ENCODE peak calls at places on chromosomes 4 and X, in seven cellular contexts. V is mesendoderm, Z is thyroid gland, W is kidney, X is Peyer's patch, C is IMR-90, A is sigmoid colon. E is an unnamed sample.

GRCh38 chr4:56465599-56466295 is 1.7 kb upstream of the SRP72 start:
- DNase-seq in W (no peak), C (peak; percentile 48), Z (no peak), X (no peak), V (peak; percentile 47), A (no peak), E (no peak)

GRCh38 chr4:81807386-81807785 is 335.7 kb upstream of the RASGEF1B start:
- DNase-seq in V (no peak), A (no peak), C (no peak), Z (no peak), X (no peak), W (no peak), E (no peak)

GRCh38 chrX:38806875-38807601 is 5.8 kb downstream of the MID1IP1 start:
- DNase-seq in C (no peak), V (peak; percentile 36), W (no peak), X (no peak), Z (no peak), A (no peak), E (no peak)

GRCh38 chr4:107757860-107758476 is 37.9 kb upstream of the PAPSS1 start:
- DNase-seq in Z (no peak), X (no peak), A (no peak), C (peak; percentile 44), W (no peak), V (no peak), E (peak; percentile 56)

GRCh38 chr4:130110189-130110588 is 1014.2 kb downstream of the C4orf33 start:
- DNase-seq in V (no peak), A (no peak), Z (no peak), C (no peak), X (no peak), W (no peak), E (no peak)

GRCh38 chr4:67204441-67204840 is 340.9 kb downstream of the CENPC start:
- DNase-seq in Z (no peak), V (no peak), X (no peak), A (no peak), C (no peak), W (no peak), E (no peak)

GRCh38 chr4:21605006-21605405 is 343.6 kb downstream of the KCNIP4 start:
- DNase-seq in C (no peak), X (no peak), W (no peak), A (no peak), Z (no peak), V (no peak), E (no peak)

GRCh38 chrX:70437921-70438665 is 6.5 kb upstream of the DLG3 start:
- DNase-seq in Z (no peak), A (no peak), C (peak; percentile 14), V (no peak), W (no peak), X (no peak), E (no peak)

GRCh38 chr4:121316091-121316490 is 64.7 kb downstream of the QRFPR start:
- DNase-seq in C (no peak), W (no peak), A (no peak), Z (no peak), X (no peak), V (no peak), E (no peak)

GRCh38 chr4:132218406-132218805 is 930.7 kb upstream of the PCDH10 start:
- DNase-seq in V (no peak), Z (no peak), C (peak; percentile 13), X (no peak), A (no peak), W (no peak), E (no peak)

GRCh38 chr4:145755802-145756201 is 75.9 kb downstream of the C4orf51 start:
- DNase-seq in A (no peak), Z (no peak), C (peak; percentile 21), X (no peak), V (no peak), W (no peak), E (peak; percentile 8)

GRCh38 chr4:24240655-24241054 is 343.7 kb downstream of the DHX15 start:
- DNase-seq in Z (no peak), A (no peak), V (peak; percentile 67), X (no peak), C (no peak), W (no peak), E (peak; percentile 13)

GRCh38 chr4:150583287-150584197 is 1.6 kb downstream of the MAB21L2 start:
- DNase-seq in Z (peak; percentile 71), C (peak; percentile 47), A (peak; percentile 85), V (peak; percentile 80), X (no peak), W (peak; percentile 68), E (peak; percentile 37)

GRCh38 chr4:26238782-26239647 is 81.8 kb upstream of the RBPJ start:
- DNase-seq in A (no peak), W (no peak), C (peak; percentile 75), V (peak; percentile 16), X (no peak), Z (peak; percentile 8), E (no peak)

GRCh38 chrX:47093248-47093647 is 15.0 kb downstream of the RGN start:
- DNase-seq in C (peak; percentile 55), W (no peak), V (no peak), X (no peak), Z (no peak), A (no peak), E (peak; percentile 53)

GRCh38 chrX:135740683-135741149 is 27.3 kb downstream of the CT45A3 start:
- DNase-seq in X (no peak), C (no peak), V (no peak), Z (no peak), A (no peak), W (no peak), E (no peak)

GRCh38 chrX:110414679-110415439 is 56.2 kb downstream of the RTL9 start:
- DNase-seq in X (no peak), V (no peak), Z (no peak), A (no peak), C (peak; percentile 77), W (no peak), E (no peak)

GRCh38 chr4:139704915-139705485 is 39.4 kb downstream of the MGST2 start:
- DNase-seq in A (no peak), X (no peak), W (no peak), V (peak; percentile 46), Z (no peak), C (peak; percentile 42), E (no peak)

GRCh38 chr4:153234923-153235322 is 30.7 kb downstream of the TRIM2 start:
- DNase-seq in W (no peak), X (no peak), A (no peak), V (peak; percentile 48), Z (no peak), C (peak; percentile 57), E (no peak)

GRCh38 chrX:136872091-136872700 is 8.3 kb downstream of the RBMX start:
- DNase-seq in W (no peak), X (no peak), Z (no peak), A (no peak), C (no peak), V (no peak), E (no peak)

GRCh38 chr4:154014401-154015105 is 225.7 kb upstream of the SFRP2 start:
- DNase-seq in Z (no peak), V (no peak), C (no peak), A (no peak), W (no peak), X (no peak), E (no peak)

GRCh38 chrX:71558920-71559319 is 19.3 kb upstream of the GCNA start:
- DNase-seq in V (no peak), C (no peak), Z (no peak), X (no peak), W (no peak), A (no peak), E (no peak)

GRCh38 chrX:71550578-71550977 is 17.7 kb downstream of the OGT start:
- DNase-seq in X (no peak), C (no peak), A (no peak), W (no peak), V (no peak), Z (no peak), E (peak; percentile 12)

GRCh38 chrX:71556026-71556425 is 22.2 kb upstream of the GCNA start:
- DNase-seq in X (no peak), V (no peak), W (no peak), Z (no peak), C (no peak), A (no peak), E (no peak)
- H3K36me3 ChIP-seq in X (no peaks in the 10 kb centered on the region), V (no peaks in the 10 kb centered on the region), W (peaks cover 2% of the 10 kb centered on the region), Z (peaks cover 21% of the 10 kb centered on the region), C (peaks cover 24% of the 10 kb centered on the region), A (peaks cover 4% of the 10 kb centered on the region), E (peaks cover 26% of the 10 kb centered on the region)

DNA sequence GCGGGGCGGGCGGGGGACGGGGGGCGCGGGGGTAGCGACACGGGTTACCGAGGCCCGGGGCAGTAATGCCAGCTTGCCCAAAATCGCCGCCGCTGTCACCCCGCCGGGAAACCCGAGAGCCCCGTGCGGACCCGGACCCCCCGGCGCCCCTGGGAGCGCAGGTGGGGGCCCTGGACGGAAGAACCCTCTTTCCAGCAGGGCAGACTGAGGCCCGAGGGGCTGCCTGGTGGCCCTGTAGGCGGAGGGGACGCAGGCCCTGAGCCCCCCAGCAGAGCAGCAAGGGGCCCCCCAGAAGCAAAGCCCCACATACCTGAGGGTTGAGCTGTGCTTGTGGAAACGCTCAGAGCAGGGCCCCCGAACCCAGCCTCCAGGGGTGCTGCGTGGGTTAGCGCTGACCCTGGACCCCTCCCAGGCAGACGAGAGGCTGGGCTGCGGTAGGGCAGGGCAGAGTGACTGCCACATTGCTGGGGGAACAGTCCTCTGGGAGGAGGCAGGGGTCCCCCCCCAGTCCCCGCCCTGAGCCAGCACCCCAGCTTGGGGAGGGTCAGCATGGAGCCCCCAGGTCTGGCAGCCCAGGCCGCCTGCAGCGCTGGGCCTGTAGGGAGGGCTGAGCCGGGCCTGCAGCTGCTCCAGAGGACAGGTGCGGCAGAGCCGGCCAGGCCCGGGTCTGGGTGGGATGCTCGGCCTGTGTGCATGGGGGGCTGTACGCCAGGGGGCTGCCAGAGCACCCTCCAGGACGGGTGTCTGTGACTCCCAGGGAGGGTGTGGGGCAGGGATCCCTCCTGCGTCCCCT is 646 bp downstream of the DOK7 start:
- DNase-seq in X (no peak), A (no peak), W (peak; percentile 68), C (no peak), Z (no peak), V (no peak), E (no peak)
- H3K27ac ChIP-seq in X (peak overlapping the region; percentile 51), A (no peak overlapping the region), W (no peak overlapping the region), C (no peak overlapping the region), Z (no peak overlapping the region), V (no peak overlapping the region), E (no peak overlapping the region)

DNA sequence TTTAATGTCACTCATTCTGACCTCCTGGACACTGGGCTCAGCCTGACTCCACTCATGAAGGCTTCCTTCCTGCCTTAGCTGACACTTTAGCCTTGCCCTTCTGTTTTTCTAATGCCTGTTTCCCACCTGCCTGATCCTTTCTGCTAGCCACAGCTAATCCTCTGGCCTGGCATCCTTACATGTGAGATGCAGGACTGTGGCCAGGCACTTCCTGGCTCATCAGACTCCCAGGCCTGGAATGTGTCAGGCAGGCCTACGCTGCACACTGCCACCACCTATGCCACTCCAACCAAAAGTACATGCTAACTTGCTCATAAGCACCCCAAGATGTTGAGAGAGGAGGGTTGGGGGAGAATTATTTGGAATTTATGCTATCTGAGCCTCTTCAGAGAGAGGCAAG is 138.8 kb upstream of the NALF2 start:
- DNase-seq in C (no peak), X (no peak), W (no peak), Z (no peak), V (no peak), A (no peak), E (no peak)
- H3K4me1 ChIP-seq in C (no peaks in the 10 kb centered on the region), X (no peaks in the 10 kb centered on the region), W (no peaks in the 10 kb centered on the region), Z (no peaks in the 10 kb centered on the region), V (no peaks in the 10 kb centered on the region), A (no peaks in the 10 kb centered on the region), E (peaks cover 7% of the 10 kb centered on the region)

GRCh38 chr4:8472689-8473197 is 32.2 kb downstream of the TRMT44 start:
- DNase-seq in X (no peak), Z (peak; percentile 87), V (peak; percentile 23), C (peak; percentile 99), A (peak; percentile 86), W (peak; percentile 83), E (peak; percentile 97)
- H3K36me3 ChIP-seq in X (no peaks in the 10 kb centered on the region), Z (peaks cover 7% of the 10 kb centered on the region), V (no peaks in the 10 kb centered on the region), C (peaks cover 29% of the 10 kb centered on the region), A (peaks cover 11% of the 10 kb centered on the region), W (peaks cover 6% of the 10 kb centered on the region), E (peaks cover 16% of the 10 kb centered on the region)